ENCODE peak calls at places on chromosomes 13 and 19, in four cellular contexts. Y is lower leg skin, U is WERI-Rb-1, H is fibroblast of mammary gland. P is an unnamed sample.

GRCh38 chr13:77028202-77028601 is 1.2 kb upstream of the FBXL3 start:
- DNase-seq in Y (no peak), U (no peak), H (peak; percentile 75), P (peak; percentile 53)

GRCh38 chr13:48555441-48555840 is 22.6 kb upstream of the RCBTB2 start:
- DNase-seq in Y (no peak), U (no peak), H (no peak), P (no peak)

GRCh38 chr13:104001766-104002165 is 935.5 kb upstream of the SLC10A2 start:
- DNase-seq in Y (no peak), U (no peak), H (no peak), P (no peak)

GRCh38 chr19:3324405-3324856 is 42.0 kb upstream of the NFIC start:
- DNase-seq in Y (peak; percentile 94), U (peak; percentile 75), H (peak; percentile 45), P (no peak)

GRCh38 chr13:71801781-71802180 is 65.2 kb downstream of the DACH1 start:
- DNase-seq in Y (no peak), U (peak; percentile 68), H (no peak), P (no peak)

GRCh38 chr13:42538996-42539395 is 35.0 kb upstream of the TNFSF11 start:
- DNase-seq in Y (no peak), U (no peak), H (no peak), P (no peak)

GRCh38 chr13:41568990-41569387 is 111.6 kb downstream of the RGCC start:
- DNase-seq in Y (no peak), U (no peak), H (peak; percentile 67), P (peak; percentile 65)

GRCh38 chr19:367963-368623 is 23.5 kb upstream of the MIER2 start:
- DNase-seq in Y (peak; percentile 62), U (no peak), H (no peak), P (no peak)

GRCh38 chr13:106619688-106620555 is 52.0 kb upstream of the ARGLU1 start:
- DNase-seq in Y (peak; percentile 62), U (peak; percentile 63), H (peak; percentile 73), P (peak; percentile 84)

GRCh38 chr19:8655340-8655709 is 24.9 kb downstream of the NFILZ start:
- DNase-seq in Y (no peak), U (no peak), H (no peak), P (no peak)

GRCh38 chr13:98155475-98156111 is 12.7 kb downstream of the FARP1 start:
- DNase-seq in Y (peak; percentile 42), U (no peak), H (peak; percentile 82), P (peak; percentile 72)

GRCh38 chr19:17794412-17794730 is 567 bp upstream of the B3GNT3 start:
- DNase-seq in Y (no peak), U (no peak), H (no peak), P (no peak)

GRCh38 chr13:112254061-112254818 is 121.9 kb upstream of the SPACA7 start:
- DNase-seq in Y (peak; percentile 49), U (no peak), H (no peak), P (no peak)

GRCh38 chr13:112686987-112687386 is 2.9 kb upstream of the ATP11A start:
- DNase-seq in Y (peak; percentile 69), U (no peak), H (no peak), P (no peak)

DNA sequence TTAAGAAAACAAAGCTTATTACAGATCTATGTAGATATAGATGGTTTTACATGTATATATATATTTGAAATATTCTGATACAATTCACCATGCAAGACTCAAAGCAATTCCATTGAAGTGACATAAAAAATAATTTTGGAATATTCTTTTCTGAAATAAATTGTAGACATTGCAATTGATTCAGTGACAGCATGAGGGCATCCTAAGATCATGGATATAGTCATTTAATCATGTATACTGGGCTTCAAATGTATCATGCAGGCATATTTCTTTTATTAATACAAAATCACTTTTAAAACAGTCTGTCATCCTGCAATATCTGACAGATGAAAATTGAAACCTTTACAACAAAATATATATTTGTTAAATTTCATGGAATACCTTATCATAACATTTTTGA is 286.7 kb upstream of the SLITRK6 start:
- DNase-seq in Y (no peak), U (no peak), H (no peak), P (peak; percentile 33)
- TF ChIP-seq CTCF in Y (no peak), U (no peak), H (no peak), P (peak; percentile 24)

DNA sequence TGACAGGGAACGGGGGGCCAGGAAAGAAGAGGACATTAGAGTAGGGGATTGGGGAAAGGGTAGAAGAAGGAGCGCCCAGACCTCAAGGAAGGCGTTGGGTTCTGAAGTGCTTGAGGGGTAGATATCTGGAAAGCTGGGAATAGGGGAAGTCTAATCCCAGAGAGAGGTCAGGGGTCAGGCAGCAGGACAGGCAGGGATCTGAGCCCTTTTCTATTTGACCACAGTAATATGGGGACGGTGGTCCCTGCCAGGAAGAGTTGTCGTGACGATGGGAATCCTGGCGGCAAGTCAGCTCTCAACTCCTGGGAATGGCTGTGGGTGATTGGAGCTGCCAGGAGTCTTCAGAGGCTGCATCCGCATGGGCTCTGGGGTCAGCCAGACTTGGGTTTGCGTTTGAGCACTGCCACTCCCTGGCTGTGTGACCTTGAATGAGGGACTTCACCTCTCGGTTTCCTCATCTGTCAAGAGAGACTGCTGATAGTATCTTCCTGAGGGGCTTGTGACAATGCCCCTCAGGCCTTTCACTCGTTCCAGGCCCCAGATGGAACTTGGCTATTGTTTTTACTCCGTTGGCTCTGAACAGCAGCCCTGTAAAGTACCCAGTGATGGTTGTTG is 1.3 kb downstream of the AP2A1 start:
- DNase-seq in Y (no peak), U (no peak), H (no peak), P (no peak)
- H3K4me3 ChIP-seq in Y (peak overlapping the region; percentile 92), U (peak overlapping the region; percentile 90), H (peak overlapping the region; percentile 79), P (peak overlapping the region; percentile 95)

GRCh38 chr13:27170521-27171243 is 929 bp downstream of the USP12 start:
- DNase-seq in Y (peak; percentile 90), U (peak; percentile 73), H (no peak), P (peak; percentile 60)
- TF ChIP-seq CTCF in Y (no peak), U (peak; percentile 18), H (no peak), P (no peak)

DNA sequence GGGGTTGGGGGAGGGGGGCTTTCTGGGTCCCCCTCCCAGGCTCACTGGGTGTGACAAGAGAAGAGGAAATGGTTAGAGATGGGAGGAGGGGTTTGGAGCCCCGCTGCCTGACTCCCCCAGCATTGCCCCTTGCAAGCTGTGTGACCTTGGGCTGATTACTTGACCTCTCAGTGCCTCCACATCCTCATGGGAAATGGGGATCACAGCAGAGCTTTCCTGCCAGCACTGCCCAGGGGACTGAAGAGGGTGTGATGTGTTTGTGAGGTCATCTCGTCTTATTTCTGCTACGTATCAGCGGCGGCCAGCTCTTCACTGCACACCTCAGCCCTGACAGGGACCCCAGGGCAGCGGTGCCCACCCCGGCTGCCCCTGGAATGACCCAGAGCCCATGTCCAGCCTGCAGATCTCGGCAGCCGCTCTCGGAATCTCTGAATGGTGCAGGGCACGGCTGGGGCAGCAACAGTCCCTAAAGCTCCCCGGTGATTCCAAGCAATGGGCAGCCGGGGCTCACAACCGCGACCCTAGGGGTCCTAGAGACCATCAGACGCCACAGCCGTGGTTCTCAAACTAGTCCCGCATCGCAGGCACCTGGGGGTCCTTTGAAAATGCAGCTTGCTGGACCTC is 8.4 kb downstream of the PNMA8B start:
- DNase-seq in Y (no peak), U (no peak), H (peak; percentile 21), P (no peak)
- H3K4me3 ChIP-seq in Y (no peak overlapping the region), U (peak overlapping the region; percentile 22), H (peak overlapping the region; percentile 38), P (peak overlapping the region; percentile 52)

GRCh38 chr19:42080764-42081375 is 4.9 kb downstream of the ZNF574 start:
- DNase-seq in Y (no peak), U (no peak), H (no peak), P (no peak)

GRCh38 chr19:42079886-42080763 is 4.2 kb downstream of the ZNF574 start:
- DNase-seq in Y (no peak), U (no peak), H (no peak), P (no peak)

GRCh38 chr19:42083537-42083936 is 7.6 kb downstream of the ZNF574 start:
- DNase-seq in Y (no peak), U (no peak), H (no peak), P (no peak)

GRCh38 chr19:42079276-42079669 is 3.3 kb downstream of the ZNF574 start:
- DNase-seq in Y (no peak), U (no peak), H (no peak), P (no peak)

GRCh38 chr19:42081584-42082258 is 5.8 kb downstream of the ZNF574 start:
- DNase-seq in Y (no peak), U (peak; percentile 60), H (peak; percentile 66), P (peak; percentile 82)
- TF ChIP-seq CTCF in Y (no peak), U (peak; percentile 61), H (peak; percentile 63), P (peak; percentile 81)

DNA sequence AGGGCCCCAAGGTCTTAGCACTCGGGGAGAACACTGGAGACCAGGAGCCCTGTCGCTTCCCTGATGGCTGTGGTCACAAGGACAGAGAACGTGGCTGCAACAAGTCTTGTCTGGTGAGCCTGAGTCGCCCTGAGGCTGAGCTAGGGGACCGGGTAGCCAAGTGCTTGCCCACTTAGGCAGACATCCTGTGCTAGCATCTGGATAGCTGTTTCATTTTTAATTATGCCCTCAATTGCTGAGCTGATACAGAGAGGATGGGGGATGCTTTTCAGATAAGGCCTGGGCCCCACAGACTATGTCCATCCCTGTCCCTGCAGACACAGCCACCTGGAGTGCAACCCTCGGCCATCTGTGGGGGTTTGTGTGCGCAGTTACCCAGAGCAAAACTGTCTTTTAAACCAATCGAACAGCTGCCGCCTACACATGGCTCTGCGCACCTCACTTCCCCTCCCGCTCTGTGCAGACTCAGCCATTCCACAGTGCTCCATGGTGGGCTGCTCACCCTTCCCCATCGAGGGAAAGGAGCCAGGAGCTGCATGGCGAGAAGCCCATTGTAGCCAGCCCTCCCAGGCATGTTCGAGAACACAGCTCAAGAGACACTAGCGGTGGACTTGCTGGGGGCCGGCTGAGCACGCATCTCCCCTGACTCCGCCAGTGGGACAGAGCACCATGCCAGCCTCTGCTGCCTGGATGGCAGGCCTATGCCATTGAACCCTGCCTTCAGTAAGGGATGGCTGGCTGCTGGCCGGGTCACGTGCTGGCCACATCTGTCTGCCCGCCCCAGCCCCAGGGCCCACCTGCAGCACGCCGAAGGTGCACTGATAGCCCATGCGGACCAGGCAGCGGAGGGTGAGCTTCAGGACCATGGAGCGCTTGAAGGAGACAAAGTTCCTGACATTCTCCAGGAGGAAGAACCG is 19.4 kb upstream of the EIF3G start:
- DNase-seq in Y (no peak), U (no peak), H (no peak), P (no peak)
- H3K4me3 ChIP-seq in Y (no peak overlapping the region), U (no peak overlapping the region), H (no peak overlapping the region), P (no peak overlapping the region)

GRCh38 chr19:5826531-5827341 is 12.8 kb downstream of the FUT6 start:
- DNase-seq in Y (peak; percentile 90), U (peak; percentile 83), H (peak; percentile 26), P (no peak)
- TF ChIP-seq CTCF in Y (no peak), U (peak; percentile 23), H (no peak), P (peak; percentile 12)

GRCh38 chr19:16326401-16327130 is 1.9 kb downstream of the KLF2 start:
- DNase-seq in Y (peak; percentile 88), U (no peak), H (no peak), P (no peak)
- H3K4me3 ChIP-seq in Y (peak overlapping the region; percentile 61), U (peak overlapping the region; percentile 50), H (peak overlapping the region; percentile 35), P (peak overlapping the region; percentile 70)

P was measured in choroid plexus epithelial cell.